ENCODE peak calls at places on chromosomes 7 and 10, in six cellular contexts. G is RCC 7860; H is central memory CD4-positive, alpha-beta T cell; B is psoas muscle; E is HS-5; F is stimulated activated CD4-positive, alpha-beta T cell treated with anti-CD3 and anti-CD28 coated beads, Interleukin-1b, Interleukin-23, amount 100 ng/mL, for 48 hours. O is an unnamed sample.

GRCh38 chr10:96529634-96530279 is 16.0 kb upstream of the TLL2 start:
- DNase-seq in H (no peak), F (no peak), B (no peak), E (no peak), G (no peak), O (no peak)

GRCh38 chr10:131997366-131998049 is 15.8 kb upstream of the BNIP3 start:
- DNase-seq in B (peak; percentile 91), H (no peak), G (no peak), E (no peak), F (no peak), O (peak; percentile 80)

GRCh38 chr10:110750931-110751330 is 106.8 kb downstream of the RBM20 start:
- DNase-seq in F (no peak), G (no peak), H (peak; percentile 52), B (no peak), E (no peak), O (no peak)

GRCh38 chr10:24901686-24902399 is 50.6 kb downstream of the PRTFDC1 start:
- DNase-seq in F (peak; percentile 12), G (peak; percentile 100), B (peak; percentile 64), E (peak; percentile 79), H (no peak), O (peak; percentile 82)

GRCh38 chr7:138661236-138661635 is 39.9 kb downstream of the SVOPL start:
- DNase-seq in H (no peak), B (no peak), G (no peak), F (no peak), E (no peak), O (no peak)

GRCh38 chr7:104328970-104329825 is 795 bp downstream of the LHFPL3 start:
- DNase-seq in B (no peak), F (no peak), H (no peak), G (no peak), E (no peak), O (peak; percentile 6)

GRCh38 chr10:10490187-10490980 is 527.3 kb upstream of the CELF2 start:
- DNase-seq in E (no peak), H (no peak), G (no peak), B (no peak), F (no peak), O (no peak)

GRCh38 chr10:117678106-117678505 is 135.6 kb downstream of the EMX2 start:
- DNase-seq in E (no peak), B (no peak), H (no peak), G (no peak), F (no peak), O (peak; percentile 48)

O was measured in GM03348.